ENCODE peak calls at places on chromosomes 13 and 19, in four cellular contexts. O is T follicular helper cell, E is mesenteric fat pad, N is thoracic aorta. L is an unnamed sample.

GRCh38 chr19:45781282-45782161 is 768 bp downstream of the DMPK start:
- DNase-seq in O (no peak), E (no peak), N (no peak), L (no peak)

GRCh38 chr19:31981545-31981944 is 363.9 kb upstream of the ZNF507 start:
- DNase-seq in O (no peak), E (no peak), N (no peak), L (no peak)

GRCh38 chr19:1828279-1829238 is 16.5 kb upstream of the ATP8B3 start:
- DNase-seq in O (no peak), E (no peak), N (no peak), L (no peak)

GRCh38 chr19:46404884-46405658 is 8.3 kb downstream of the CCDC8 start:
- DNase-seq in O (no peak), E (no peak), N (no peak), L (no peak)

GRCh38 chr13:65638572-65639168 is 1591.5 kb downstream of the PCDH9 start:
- DNase-seq in O (no peak), E (no peak), N (no peak), L (no peak)

GRCh38 chr19:16381756-16382401 is 57.3 kb downstream of the KLF2 start:
- DNase-seq in O (no peak), E (peak), N (peak), L (no peak)

GRCh38 chr19:17743874-17744273 is 7.4 kb upstream of the FCHO1 start:
- DNase-seq in O (no peak), E (no peak), N (no peak), L (no peak)

GRCh38 chr13:109346060-109346459 is 440.3 kb downstream of the IRS2 start:
- DNase-seq in O (no peak), E (no peak), N (no peak), L (no peak)

GRCh38 chr19:18832331-18833140 is 777 bp downstream of the UPF1 start:
- DNase-seq in O (no peak), E (no peak), N (no peak), L (no peak)

GRCh38 chr19:33561261-33561660 is 39.7 kb upstream of the PEPD start:
- DNase-seq in O (no peak), E (peak), N (no peak), L (no peak)

GRCh38 chr13:43095771-43096719 is 72.7 kb downstream of the DNAJC15 start:
- DNase-seq in O (no peak), E (no peak), N (no peak), L (no peak)

GRCh38 chr13:51950722-51951121 is 60.5 kb downstream of the ATP7B start:
- DNase-seq in O (no peak), E (peak), N (no peak), L (no peak)

GRCh38 chr13:114146629-114147028 is 14.2 kb upstream of the RASA3 start:
- DNase-seq in O (no peak), E (peak), N (no peak), L (no peak)

GRCh38 chr13:79799466-79799865 is 318.5 kb downstream of the NDFIP2 start:
- DNase-seq in O (no peak), E (no peak), N (no peak), L (no peak)

GRCh38 chr13:113766035-113766800 is 7.2 kb downstream of the TMEM255B start:
- DNase-seq in O (no peak), E (peak), N (no peak), L (no peak)

GRCh38 chr13:96671073-96671472 is 323.2 kb downstream of the OXGR1 start:
- DNase-seq in O (no peak), E (no peak), N (no peak), L (no peak)

GRCh38 chr13:39516140-39516539 is 86.9 kb downstream of the LHFPL6 start:
- DNase-seq in O (no peak), E (no peak), N (no peak), L (no peak)

GRCh38 chr19:18349524-18350128 is 9.2 kb downstream of the PGPEP1 start:
- DNase-seq in O (no peak), E (no peak), N (no peak), L (no peak)

GRCh38 chr19:46466536-46467199 is 4.7 kb downstream of the PNMA8A start:
- DNase-seq in O (no peak), E (no peak), N (no peak), L (no peak)

GRCh38 chr19:41551212-41551610 is 24.8 kb upstream of the CEACAM21 start:
- DNase-seq in O (no peak), E (no peak), N (no peak), L (no peak)

GRCh38 chr19:15378529-15379082 is 981 bp downstream of the AKAP8 start:
- DNase-seq in O (peak), E (no peak), N (no peak), L (peak)

GRCh38 chr13:113407531-113408393 is 43.8 kb upstream of the GRTP1 start:
- DNase-seq in O (no peak), E (peak), N (no peak), L (peak)

GRCh38 chr13:109779074-109779473 is 7.3 kb downstream of the IRS2 start:
- DNase-seq in O (peak), E (no peak), N (no peak), L (peak)

GRCh38 chr19:57802269-57802668 is 12.4 kb downstream of the ZNF552 start:
- DNase-seq in O (no peak), E (no peak), N (no peak), L (no peak)

L was measured in CD4-positive, alpha-beta T cell.